ENCODE peak calls at places on chromosome 1, in four cellular contexts. Y, K, S and F are unnamed samples.

GRCh38 chr1:100188617-100189016 is 10.6 kb upstream of the LRRC39 start:
- DNase-seq in S (peak; percentile 34), Y (peak; percentile 23), K (no peak), F (peak; percentile 91)

GRCh38 chr1:42767510-42767924 is 468 bp downstream of the C1orf50 start:
- DNase-seq in Y (no peak), S (no peak), K (no peak), F (no peak)

GRCh38 chr1:60960846-60961542 is 121.4 kb upstream of the NFIA start:
- DNase-seq in Y (no peak), K (no peak), S (no peak), F (peak; percentile 26)

GRCh38 chr1:15116966-15117365 is 36.6 kb upstream of the TMEM51 start:
- DNase-seq in K (no peak), S (no peak), Y (no peak), F (no peak)

GRCh38 chr1:15702722-15703550 is 18.8 kb downstream of the PLEKHM2 start:
- DNase-seq in Y (no peak), S (no peak), K (no peak), F (peak; percentile 39)

GRCh38 chr1:214643032-214643431 is 40.0 kb downstream of the CENPF start:
- DNase-seq in S (no peak), Y (no peak), K (no peak), F (no peak)

GRCh38 chr1:112557385-112557784 is 48.6 kb downstream of the WNT2B start:
- DNase-seq in K (no peak), Y (no peak), S (no peak), F (no peak)

GRCh38 chr1:203133969-203134725 is 6.6 kb downstream of the ADORA1 start:
- DNase-seq in Y (no peak), S (no peak), K (no peak), F (peak; percentile 93)

GRCh38 chr1:154529308-154529707 is 27.1 kb upstream of the SHE start:
- DNase-seq in K (no peak), S (no peak), Y (no peak), F (no peak)

GRCh38 chr1:225319951-225320350 is 107.9 kb downstream of the LBR start:
- DNase-seq in K (no peak), Y (no peak), S (no peak), F (no peak)

GRCh38 chr1:159934136-159935039 is 9.1 kb upstream of the TAGLN2 start:
- DNase-seq in S (no peak), Y (no peak), K (no peak), F (no peak)

GRCh38 chr1:107572674-107573205 is 392.2 kb downstream of the VAV3 start:
- DNase-seq in S (peak; percentile 32), Y (no peak), K (no peak), F (no peak)

GRCh38 chr1:110153407-110153950 is 3.2 kb downstream of the SLC6A17 start:
- DNase-seq in K (no peak), Y (no peak), S (no peak), F (no peak)